ENCODE peak calls at places on chromosomes 6 and 20, in eight cellular contexts. H, A, P, Q, C, J, U and M are unnamed samples.

GRCh38 chr20:59223750-59224149 is 60.1 kb downstream of the ZNF831 start:
- DNase-seq in H (no peak), A (no peak), P (no peak), Q (no peak), C (no peak), J (no peak), U (no peak), M (no peak)

GRCh38 chr20:58619847-58620431 is 31.1 kb upstream of the STX16 start:
- DNase-seq in H (peak), A (peak), P (no peak), Q (no peak), C (no peak), J (no peak), U (no peak), M (no peak)

GRCh38 chr6:155493694-155494143 is 38.1 kb upstream of the NOX3 start:
- DNase-seq in H (no peak), A (peak), P (peak), Q (peak), C (peak), J (peak), U (peak), M (no peak)

GRCh38 chr6:156420172-156420993 is 356.8 kb upstream of the ARID1B start:
- DNase-seq in H (no peak), A (no peak), P (peak), Q (peak), C (peak), J (no peak), U (no peak), M (no peak)

GRCh38 chr6:149231786-149232185 is 85.7 kb upstream of the TAB2 start:
- DNase-seq in H (no peak), A (no peak), P (no peak), Q (no peak), C (no peak), J (no peak), U (no peak), M (no peak)

GRCh38 chr20:22653641-22654040 is 69.3 kb upstream of the FOXA2 start:
- DNase-seq in H (no peak), A (no peak), P (no peak), Q (no peak), C (no peak), J (no peak), U (no peak), M (no peak)

GRCh38 chr20:58851221-58851968 is 693 bp upstream of the GNAS-AS1 start:
- DNase-seq in H (no peak), A (no peak), P (no peak), Q (no peak), C (no peak), J (no peak), U (no peak), M (no peak)

GRCh38 chr6:84220809-84221409 is 6.5 kb downstream of the CEP162 start:
- DNase-seq in H (no peak), A (peak), P (peak), Q (peak), C (peak), J (peak), U (no peak), M (no peak)

GRCh38 chr6:21527731-21528130 is 65.8 kb upstream of the SOX4 start:
- DNase-seq in H (no peak), A (no peak), P (no peak), Q (no peak), C (no peak), J (no peak), U (no peak), M (no peak)

DNA sequence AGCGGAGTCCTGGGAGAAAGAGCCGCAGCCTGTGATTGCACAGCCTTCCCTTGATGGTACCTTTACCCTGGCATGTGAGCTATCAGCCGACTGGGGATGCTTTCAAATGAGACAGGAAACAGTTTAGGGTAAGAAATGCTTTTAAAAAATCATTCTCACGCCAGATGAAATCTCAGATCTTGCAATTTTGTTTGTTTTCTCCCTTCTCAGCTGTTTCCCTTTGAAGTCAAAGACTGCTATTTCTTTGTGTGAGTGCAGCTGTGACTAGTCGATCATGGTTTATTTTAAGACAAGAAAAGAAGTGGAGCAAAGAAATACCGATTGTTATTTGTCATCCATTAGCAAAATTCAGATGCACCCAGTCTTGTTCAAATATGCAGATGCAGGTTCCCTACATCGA is 489.6 kb downstream of the QKI start:
- DNase-seq in H (no peak), A (no peak), P (no peak), Q (no peak), C (no peak), J (no peak), U (no peak), M (no peak)
- TF ChIP-seq CTCF in H (no peak), A (no peak), P (no peak), Q (no peak), C (no peak), J (no peak), U (no peak), M (no peak)

DNA sequence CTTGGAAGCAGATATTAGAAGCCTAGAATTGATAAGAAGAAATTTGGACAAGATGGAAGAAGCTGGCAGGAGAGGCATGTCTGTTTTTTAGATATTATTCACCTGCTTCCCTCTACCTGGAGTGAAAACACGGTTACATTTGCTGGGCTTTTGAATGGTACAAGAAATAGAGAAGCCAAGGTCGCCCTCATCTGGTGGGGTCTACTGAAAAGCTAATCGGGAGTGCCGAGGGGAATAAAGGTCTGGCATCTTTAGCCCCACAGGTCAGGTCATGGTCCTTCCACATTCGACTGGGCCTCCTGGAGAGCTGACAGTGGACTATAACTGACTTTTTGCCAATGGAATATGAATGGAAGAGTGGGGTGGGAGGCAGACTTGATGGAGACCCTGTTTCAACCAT is 4.6 kb upstream of the C2 start:
- DNase-seq in H (no peak), A (peak), P (peak), Q (peak), C (no peak), J (no peak), U (no peak), M (no peak)
- TF ChIP-seq CTCF in H (no peak), A (peak), P (peak), Q (peak), C (peak), J (peak), U (peak), M (peak)

GRCh38 chr20:12968472-12968871 is 40.3 kb upstream of the SPTLC3 start:
- DNase-seq in H (no peak), A (peak), P (no peak), Q (no peak), C (no peak), J (no peak), U (no peak), M (no peak)

GRCh38 chr20:12965880-12966270 is 42.9 kb upstream of the SPTLC3 start:
- DNase-seq in H (no peak), A (no peak), P (no peak), Q (no peak), C (no peak), J (no peak), U (no peak), M (no peak)

GRCh38 chr20:12965212-12965879 is 43.4 kb upstream of the SPTLC3 start:
- DNase-seq in H (no peak), A (no peak), P (no peak), Q (peak), C (no peak), J (no peak), U (no peak), M (no peak)

GRCh38 chr20:12967932-12968331 is 40.8 kb upstream of the SPTLC3 start:
- DNase-seq in H (no peak), A (no peak), P (no peak), Q (no peak), C (no peak), J (no peak), U (no peak), M (no peak)

DNA sequence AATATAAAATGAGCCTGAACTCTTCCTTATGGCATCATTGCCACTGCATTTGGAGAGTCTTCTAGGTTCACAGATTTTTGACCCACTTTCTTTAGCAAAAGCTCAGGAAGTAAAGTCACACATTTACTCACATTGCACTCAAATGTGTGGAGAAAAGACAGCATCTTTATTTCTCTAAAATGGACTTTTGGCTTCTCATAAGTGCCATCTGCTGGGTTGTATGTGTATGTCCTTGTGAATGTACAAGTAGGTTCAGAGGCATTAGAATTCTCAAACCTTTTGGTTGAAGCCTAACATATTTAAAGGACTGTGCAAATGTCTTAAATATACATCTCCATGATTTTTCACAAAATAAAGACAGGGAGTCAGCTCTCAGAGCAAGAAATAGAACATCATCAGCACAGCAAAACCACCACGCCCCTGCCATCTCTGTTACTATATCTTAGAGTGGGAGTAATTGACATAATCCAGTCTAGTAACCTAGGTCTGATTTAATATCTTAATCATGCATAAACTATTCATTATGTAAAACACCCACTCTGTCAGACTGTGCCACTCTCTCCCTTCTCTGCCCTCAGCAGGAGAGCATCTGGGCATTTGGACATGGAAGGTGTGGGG is 42.2 kb upstream of the SPTLC3 start:
- DNase-seq in H (no peak), A (no peak), P (peak), Q (peak), C (peak), J (peak), U (peak), M (no peak)
- TF ChIP-seq CTCF in H (no peak), A (no peak), P (peak), Q (peak), C (peak), J (peak), U (peak), M (peak)

GRCh38 chr6:125491860-125492617 is 190.3 kb upstream of the HDDC2 start:
- DNase-seq in H (no peak), A (no peak), P (no peak), Q (no peak), C (no peak), J (no peak), U (no peak), M (no peak)
- TF ChIP-seq CTCF in H (no peak), A (no peak), P (no peak), Q (no peak), C (no peak), J (no peak), U (no peak), M (no peak)

DNA sequence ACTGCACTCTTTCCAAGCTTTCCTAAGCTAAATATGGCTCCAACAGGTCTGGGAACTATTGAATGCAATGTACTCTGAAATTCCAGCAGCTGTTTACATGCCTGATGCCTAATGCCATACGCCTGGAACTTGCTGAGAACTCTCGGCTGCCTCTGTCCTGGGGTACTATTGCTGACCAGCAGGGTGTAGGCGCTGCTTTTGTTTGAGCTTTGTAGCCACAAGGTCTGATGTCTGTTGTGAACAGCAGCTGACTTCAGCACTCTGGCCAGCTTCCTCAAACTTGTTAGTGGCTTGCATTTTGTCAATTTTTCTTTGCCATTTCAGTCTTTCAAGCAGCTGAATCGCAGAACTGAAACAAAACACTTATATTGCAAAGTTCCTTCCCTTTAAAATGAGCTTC is 26.7 kb downstream of the SAYSD1 start:
- DNase-seq in H (no peak), A (peak), P (peak), Q (peak), C (peak), J (peak), U (peak), M (peak)
- TF ChIP-seq CTCF in H (peak), A (peak), P (peak), Q (peak), C (peak), J (peak), U (peak), M (peak)

GRCh38 chr6:46652603-46653438 is at the start of the genes CYP39A1 and SLC25A27:
- DNase-seq in H (peak), A (peak), P (peak), Q (peak), C (peak), J (peak), U (peak), M (peak)
- TF ChIP-seq CTCF in H (no peak), A (no peak), P (no peak), Q (no peak), C (no peak), J (no peak), U (no peak), M (no peak)

DNA sequence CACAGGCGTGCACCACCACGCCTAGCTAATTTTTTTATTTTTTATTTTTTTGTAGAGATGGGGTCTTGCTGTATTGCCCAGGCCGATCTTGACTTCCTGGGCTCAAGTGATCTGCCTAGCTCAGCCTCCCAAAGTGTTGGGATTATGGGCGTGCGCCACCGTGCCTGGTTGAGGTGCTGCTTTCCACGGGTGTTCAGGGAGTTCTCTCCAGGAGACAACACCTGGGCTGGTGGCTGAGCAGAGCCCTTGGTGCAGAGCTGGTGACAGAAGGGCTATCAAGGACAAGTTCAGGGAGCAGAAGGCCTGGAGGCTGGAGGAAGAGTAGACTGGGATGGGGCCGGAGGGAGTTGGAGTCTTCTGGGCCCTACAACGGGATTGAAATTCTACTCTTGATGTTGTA is 34.6 kb downstream of the TFAP2C start:
- DNase-seq in H (no peak), A (no peak), P (no peak), Q (no peak), C (no peak), J (no peak), U (no peak), M (no peak)
- TF ChIP-seq CTCF in H (no peak), A (no peak), P (no peak), Q (no peak), C (no peak), J (no peak), U (no peak), M (no peak)

DNA sequence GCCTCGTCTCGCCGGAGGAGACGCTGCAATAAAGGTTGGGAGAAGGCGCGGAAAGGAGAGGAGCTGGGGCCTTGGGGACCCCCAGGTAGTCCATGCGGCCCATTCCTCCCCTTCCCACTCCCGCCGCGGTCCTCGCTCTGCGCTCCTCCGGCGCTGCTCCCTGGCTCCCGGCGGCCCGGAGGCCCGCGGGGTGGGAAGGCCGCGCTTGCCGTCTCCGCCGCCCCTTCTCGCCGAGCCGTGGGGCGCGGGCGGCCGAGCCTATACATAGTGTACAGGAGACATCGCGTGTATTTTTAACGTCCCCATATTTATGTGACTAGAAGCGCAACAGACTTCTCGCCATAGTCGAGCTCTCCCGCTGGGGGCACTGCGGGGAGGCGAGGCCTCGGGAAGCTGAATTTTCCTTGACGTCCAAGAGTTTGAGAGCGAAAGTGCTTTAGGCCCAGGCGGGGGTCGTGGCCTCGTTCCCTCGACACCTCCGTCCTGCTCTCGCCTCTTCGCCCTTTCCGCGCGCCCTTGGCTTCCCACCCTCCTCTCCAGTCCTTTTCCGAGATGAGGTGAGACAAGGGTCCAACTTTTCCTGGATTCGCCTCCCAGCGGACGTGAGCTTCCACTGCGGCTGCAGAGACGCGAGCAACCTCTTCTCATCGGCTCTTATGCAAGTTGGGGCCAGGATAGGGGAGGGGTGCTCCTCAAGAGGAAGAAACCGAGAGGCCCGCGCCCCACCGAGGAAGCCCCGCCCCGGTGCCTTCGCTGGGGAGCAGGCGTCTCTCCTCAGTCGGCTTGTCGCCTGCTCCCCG is 29.0 kb downstream of the SLC12A5 start:
- DNase-seq in H (peak), A (no peak), P (peak), Q (peak), C (peak), J (peak), U (no peak), M (peak)
- TF ChIP-seq CTCF in H (no peak), A (peak), P (peak), Q (peak), C (peak), J (peak), U (peak), M (peak)

GRCh38 chr20:20365593-20365992 is 2.3 kb upstream of the INSM1 start:
- DNase-seq in H (no peak), A (no peak), P (no peak), Q (no peak), C (no peak), J (no peak), U (no peak), M (no peak)
- TF ChIP-seq CTCF in H (no peak), A (no peak), P (no peak), Q (no peak), C (no peak), J (no peak), U (no peak), M (no peak)